ENCODE peak calls at places on chromosome 17, in eight cellular contexts. M, Y, F, C, Z, D, H and A are unnamed samples.

GRCh38 chr17:74442670-74443515 is 11.0 kb downstream of the GPRC5C start:
- DNase-seq in F (peak), Y (peak), D (peak), M (peak), C (no peak), H (peak), Z (peak), A (peak)

GRCh38 chr17:29682987-29683386 is 60.3 kb upstream of the CORO6 start:
- DNase-seq in Z (peak), F (no peak), H (no peak), D (no peak), Y (no peak), M (no peak), C (no peak), A (no peak)

GRCh38 chr17:31597646-31598387 is 206.3 kb downstream of the RAB11FIP4 start:
- DNase-seq in D (no peak), H (no peak), Y (no peak), M (no peak), C (no peak), F (no peak), Z (no peak), A (no peak)

GRCh38 chr17:48617515-48618365 is 2.6 kb upstream of the HOXB8 start:
- DNase-seq in H (no peak), D (no peak), F (no peak), M (no peak), Z (no peak), C (no peak), Y (no peak), A (no peak)

GRCh38 chr17:37797206-37797605 is 52.3 kb upstream of the HNF1B start:
- DNase-seq in F (no peak), Z (no peak), M (no peak), D (peak), H (no peak), C (no peak), Y (no peak), A (peak)

GRCh38 chr17:34117811-34118210 is 137.3 kb upstream of the CCL2 start:
- DNase-seq in M (no peak), Z (no peak), Y (no peak), F (no peak), H (no peak), C (no peak), D (no peak), A (no peak)

GRCh38 chr17:1485748-1486376 is 6.6 kb downstream of the MYO1C start:
- DNase-seq in D (peak), Y (peak), Z (peak), F (peak), H (peak), C (peak), M (peak), A (peak)

GRCh38 chr17:35747540-35748017 is 5.5 kb downstream of the GAS2L2 start:
- DNase-seq in Y (peak), M (peak), D (peak), Z (peak), F (peak), C (peak), H (peak), A (peak)

GRCh38 chr17:64544742-64545141 is 38.0 kb downstream of the CEP95 start:
- DNase-seq in F (no peak), Z (no peak), D (no peak), H (no peak), M (no peak), C (no peak), Y (no peak), A (no peak)

GRCh38 chr17:11651089-11651488 is 52.8 kb downstream of the DNAH9 start:
- DNase-seq in Y (no peak), F (no peak), M (no peak), H (no peak), C (no peak), D (no peak), Z (no peak), A (no peak)

GRCh38 chr17:50059256-50059655 is 3.3 kb downstream of the ITGA3 start:
- DNase-seq in C (no peak), F (no peak), M (no peak), H (no peak), D (no peak), Y (no peak), Z (no peak), A (no peak)
- H3K4me3 ChIP-seq in C (peak), F (no peak), M (no peak), H (peak), D (no peak), Y (peak), Z (no peak), A (peak)

DNA sequence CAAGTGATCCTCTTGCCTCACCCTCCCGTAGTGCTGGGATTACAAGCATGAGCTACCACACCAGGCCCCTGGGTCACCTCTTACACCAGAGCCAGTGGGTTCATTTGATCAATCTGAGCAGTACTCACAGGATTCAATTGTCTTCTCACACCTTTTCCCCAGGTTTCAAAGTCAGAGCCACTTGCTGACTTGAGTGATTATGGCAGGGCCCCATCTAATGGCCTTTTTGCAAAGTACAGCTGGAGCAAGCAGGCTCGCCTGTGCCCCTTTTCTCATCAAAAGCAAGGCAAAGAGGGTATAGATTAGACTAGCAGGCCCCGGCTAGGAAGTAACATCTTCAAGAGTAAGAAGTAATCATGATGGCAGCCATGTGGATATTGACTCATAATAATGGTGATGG is 114.8 kb upstream of the NOL11 start:
- DNase-seq in D (peak), C (peak), Y (no peak), Z (peak), H (no peak), M (peak), F (peak), A (peak)
- TF ChIP-seq CTCF in D (peak), C (peak), Y (no peak), Z (peak), H (no peak), M (peak), F (peak), A (peak)

GRCh38 chr17:61410555-61411089 is 11.0 kb downstream of the TBX2 start:
- DNase-seq in F (peak), D (peak), H (peak), Z (peak), Y (peak), C (no peak), M (peak), A (peak)
- H3K4me3 ChIP-seq in F (peak), D (peak), H (peak), Z (peak), Y (peak), C (no peak), M (peak), A (no peak)

DNA sequence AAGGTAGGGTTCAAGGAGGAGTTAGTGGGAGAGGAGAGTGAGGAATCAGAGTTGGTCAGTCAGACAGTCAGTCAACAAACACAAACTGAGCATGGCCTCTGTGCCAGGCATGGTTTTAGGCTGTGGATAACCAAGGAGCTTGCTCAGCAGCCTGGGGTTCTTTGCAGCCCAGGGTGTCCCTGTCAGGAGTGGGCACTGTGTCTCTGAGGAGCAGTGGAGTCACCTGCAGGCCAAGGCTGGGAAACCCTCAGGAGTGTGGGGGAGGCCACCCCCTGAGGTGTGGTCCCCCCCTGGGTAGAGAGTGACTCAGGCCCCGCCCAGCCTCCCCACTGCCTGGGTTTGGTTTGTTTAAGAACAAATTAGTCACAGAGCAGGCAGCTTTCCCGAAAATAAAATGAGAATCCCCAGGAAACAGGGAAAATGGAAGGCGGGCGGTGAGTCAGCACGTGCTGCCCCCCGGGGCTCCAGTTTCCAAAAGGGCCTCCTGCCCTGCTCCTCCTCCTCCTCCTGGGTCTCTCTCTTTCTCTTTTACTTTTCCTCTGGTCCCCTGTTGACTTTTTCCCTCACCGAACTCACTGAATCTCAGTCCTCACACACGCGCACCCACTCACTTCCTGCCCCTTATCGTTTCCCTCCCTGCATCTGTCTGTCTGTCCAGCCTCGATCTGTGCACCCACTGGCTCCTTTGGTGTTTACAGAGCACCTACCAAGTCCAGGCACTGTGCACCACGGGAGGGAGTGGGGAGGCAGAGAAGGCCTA is 44.3 kb downstream of the SOCS3 start:
- DNase-seq in H (peak), M (peak), Y (peak), F (peak), Z (no peak), C (peak), D (peak), A (peak)
- TF ChIP-seq CTCF in H (no peak), M (no peak), Y (no peak), F (no peak), Z (no peak), C (peak), D (no peak), A (no peak)

GRCh38 chr17:81052199-81052997 is 17.4 kb downstream of the BAIAP2 start:
- DNase-seq in Z (no peak), F (no peak), D (no peak), M (no peak), C (no peak), Y (no peak), H (no peak), A (no peak)

GRCh38 chr17:81048827-81049371 is 13.9 kb downstream of the BAIAP2 start:
- DNase-seq in Y (no peak), H (no peak), C (no peak), D (no peak), M (no peak), Z (no peak), F (no peak), A (no peak)

GRCh38 chr17:81049973-81050551 is 15.1 kb downstream of the BAIAP2 start:
- DNase-seq in H (peak), C (no peak), D (no peak), F (peak), Z (no peak), Y (peak), M (no peak), A (no peak)

GRCh38 chr17:81049372-81049911 is 14.5 kb downstream of the BAIAP2 start:
- DNase-seq in Y (no peak), F (no peak), D (no peak), Z (no peak), H (no peak), M (no peak), C (no peak), A (no peak)

GRCh38 chr17:81050645-81051625 is 16.0 kb downstream of the BAIAP2 start:
- DNase-seq in Y (no peak), C (no peak), M (no peak), H (no peak), F (no peak), Z (no peak), D (no peak), A (no peak)
- H3K4me3 ChIP-seq in Y (no peak), C (no peak), M (no peak), H (no peak), F (no peak), Z (no peak), D (no peak), A (no peak)

GRCh38 chr17:17741346-17742023 is 60.2 kb downstream of the RAI1 start:
- DNase-seq in C (no peak), F (no peak), Y (no peak), M (peak), H (no peak), Z (peak), D (peak), A (peak)
- TF ChIP-seq CTCF in C (no peak), F (no peak), Y (no peak), M (peak), H (no peak), Z (peak), D (peak), A (peak)